ENCODE peak calls at places on chromosome 13, in eight cellular contexts. M, C, D, L, J, A, Q and G are unnamed samples.

GRCh38 chr13:94968040-94968756 is 255.9 kb upstream of the SOX21 start:
- DNase-seq in D (peak), L (no peak), J (no peak), Q (no peak), C (no peak), M (no peak), A (peak), G (no peak)

GRCh38 chr13:21567714-21568113 is 36.3 kb downstream of the MICU2 start:
- DNase-seq in Q (no peak), J (no peak), A (no peak), C (peak), L (no peak), D (no peak), M (no peak), G (no peak)

GRCh38 chr13:84843368-84843767 is 955.9 kb downstream of the SLITRK6 start:
- DNase-seq in A (no peak), L (no peak), M (no peak), C (no peak), D (no peak), Q (no peak), J (no peak), G (no peak)

GRCh38 chr13:36819811-36820140 is 754 bp downstream of the RFXAP start:
- DNase-seq in D (peak), L (peak), J (no peak), Q (no peak), A (no peak), C (peak), M (no peak), G (no peak)

GRCh38 chr13:83895994-83896580 is 13.8 kb upstream of the SLITRK1 start:
- DNase-seq in A (no peak), D (no peak), C (peak), J (no peak), Q (no peak), M (peak), L (no peak), G (no peak)

GRCh38 chr13:71540098-71540497 is 326.9 kb downstream of the DACH1 start:
- DNase-seq in Q (no peak), C (no peak), D (no peak), J (no peak), L (no peak), A (no peak), M (no peak), G (no peak)

GRCh38 chr13:82758056-82758455 is 1124.2 kb downstream of the SLITRK1 start:
- DNase-seq in A (no peak), J (no peak), L (no peak), C (peak), D (peak), M (no peak), Q (no peak), G (no peak)

GRCh38 chr13:59906413-59907027 is 257.2 kb downstream of the DIAPH3 start:
- DNase-seq in L (no peak), D (no peak), J (no peak), M (peak), C (peak), Q (peak), A (no peak), G (no peak)

GRCh38 chr13:113083402-113084061 is 22.1 kb upstream of the F7 start:
- DNase-seq in A (no peak), D (no peak), L (no peak), C (peak), Q (peak), M (no peak), J (no peak), G (no peak)

GRCh38 chr13:99214232-99214631 is 13.6 kb downstream of the UBAC2 start:
- DNase-seq in M (no peak), L (no peak), A (peak), J (no peak), Q (no peak), C (no peak), D (no peak), G (peak)

GRCh38 chr13:78608254-78608704 is 4.9 kb upstream of the POU4F1 start:
- DNase-seq in A (no peak), D (no peak), M (no peak), L (no peak), Q (no peak), J (no peak), C (no peak), G (no peak)

GRCh38 chr13:35388456-35388855 is 88.0 kb downstream of the MAB21L1 start:
- DNase-seq in Q (no peak), J (no peak), D (no peak), L (no peak), A (no peak), M (no peak), C (no peak), G (no peak)

GRCh38 chr13:113794086-113794485 is 35.1 kb downstream of the TMEM255B start:
- DNase-seq in M (no peak), Q (no peak), L (no peak), A (no peak), J (no peak), C (no peak), D (no peak), G (no peak)

GRCh38 chr13:33937373-33938087 is 119.6 kb downstream of the RFC3 start:
- DNase-seq in J (no peak), Q (no peak), A (no peak), L (no peak), C (no peak), M (peak), D (no peak), G (no peak)

GRCh38 chr13:28494861-28495585 is at the start of gene FLT1:
- DNase-seq in Q (no peak), L (peak), C (peak), M (no peak), D (peak), J (no peak), A (peak), G (peak)

GRCh38 chr13:24671367-24672117 is 8.7 kb upstream of the ATP12A start:
- DNase-seq in M (peak), A (no peak), L (no peak), Q (no peak), C (peak), D (peak), J (no peak), G (peak)

GRCh38 chr13:77898097-77898496 is 20.5 kb downstream of the EDNRB start:
- DNase-seq in M (peak), J (no peak), Q (no peak), D (no peak), L (no peak), A (no peak), C (peak), G (no peak)

GRCh38 chr13:33251131-33251629 is 34.4 kb downstream of the STARD13 start:
- DNase-seq in J (no peak), M (peak), D (no peak), C (peak), L (no peak), Q (no peak), A (no peak), G (no peak)

GRCh38 chr13:105196052-105196451 is 1339.4 kb downstream of the EFNB2 start:
- DNase-seq in L (no peak), C (peak), Q (no peak), J (no peak), D (no peak), A (no peak), M (no peak), G (no peak)

GRCh38 chr13:63481334-63481733 is 2065.7 kb upstream of the PCDH20 start:
- DNase-seq in C (peak), D (peak), L (no peak), J (no peak), M (no peak), Q (peak), A (no peak), G (no peak)

GRCh38 chr13:25886438-25887214 is 165.2 kb downstream of the SHISA2 start:
- DNase-seq in A (no peak), D (no peak), M (peak), C (peak), L (no peak), Q (no peak), J (no peak), G (no peak)

GRCh38 chr13:78520425-78520824 is 82.9 kb downstream of the POU4F1 start:
- DNase-seq in J (no peak), Q (no peak), M (no peak), C (no peak), D (no peak), A (no peak), L (no peak), G (no peak)

GRCh38 chr13:30841161-30841560 is 64.9 kb upstream of the MEDAG start:
- DNase-seq in M (peak), Q (no peak), D (no peak), A (no peak), L (no peak), J (no peak), C (peak), G (no peak)

GRCh38 chr13:95553614-95554385 is 1.3 kb downstream of the CLDN10 start:
- DNase-seq in J (no peak), A (no peak), C (no peak), D (no peak), L (no peak), M (no peak), Q (no peak), G (no peak)

GRCh38 chr13:27997904-27998522 is 9.5 kb upstream of the URAD start:
- DNase-seq in D (peak), A (no peak), Q (no peak), C (peak), J (no peak), M (no peak), L (peak), G (peak)

GRCh38 chr13:49657241-49657641 is 28.9 kb downstream of the ARL11 start:
- DNase-seq in M (no peak), A (no peak), C (no peak), L (no peak), J (no peak), D (peak), Q (no peak), G (no peak)

GRCh38 chr13:102846261-102847015 is 606 bp downstream of the ERCC5 start:
- DNase-seq in Q (no peak), C (peak), L (peak), D (peak), M (no peak), A (peak), J (no peak), G (peak)

GRCh38 chr13:61084983-61085382 is 330.7 kb downstream of the PCDH20 start:
- DNase-seq in D (no peak), C (peak), J (no peak), Q (no peak), M (no peak), A (no peak), L (no peak), G (no peak)

GRCh38 chr13:82323101-82323500 is 1559.2 kb downstream of the SLITRK1 start:
- DNase-seq in L (no peak), J (no peak), C (no peak), A (no peak), D (no peak), Q (no peak), M (no peak), G (no peak)

GRCh38 chr13:21668665-21669599 is 1.9 kb upstream of the FGF9 start:
- DNase-seq in M (no peak), L (peak), D (no peak), J (no peak), Q (no peak), A (no peak), C (peak), G (peak)

GRCh38 chr13:90485441-90485840 is 862.0 kb upstream of the MIR17HG start:
- DNase-seq in J (no peak), L (no peak), D (no peak), A (no peak), Q (no peak), M (peak), C (peak), G (no peak)

GRCh38 chr13:67408823-67409222 is 178.7 kb upstream of the PCDH9 start:
- DNase-seq in J (no peak), D (no peak), C (no peak), A (no peak), Q (no peak), M (no peak), L (no peak), G (no peak)

GRCh38 chr13:51034906-51035305 is 76.2 kb downstream of the C13orf42 start:
- DNase-seq in M (no peak), C (no peak), A (no peak), Q (no peak), L (no peak), J (no peak), D (no peak), G (no peak)

GRCh38 chr13:76455960-76456359 is 430.2 kb downstream of the KCTD12 start:
- DNase-seq in Q (no peak), C (peak), A (no peak), D (no peak), M (peak), J (no peak), L (no peak), G (no peak)

GRCh38 chr13:33204130-33204927 is 81.2 kb downstream of the STARD13 start:
- DNase-seq in C (peak), J (no peak), D (no peak), Q (no peak), A (no peak), M (no peak), L (no peak), G (no peak)

GRCh38 chr13:112576191-112576590 is 11.8 kb downstream of the TUBGCP3 start:
- DNase-seq in C (no peak), M (no peak), D (no peak), Q (peak), L (no peak), J (no peak), A (no peak), G (no peak)

GRCh38 chr13:30027569-30028455 is 177.4 kb upstream of the UBL3 start:
- DNase-seq in M (no peak), J (no peak), D (no peak), A (no peak), Q (no peak), L (no peak), C (peak), G (no peak)

GRCh38 chr13:113623491-113624234 is 34.3 kb downstream of the ATP4B start:
- DNase-seq in D (no peak), M (no peak), L (no peak), C (no peak), Q (no peak), A (no peak), J (no peak), G (no peak)